ENCODE peak calls at places on chromosome 4, in four cellular contexts. M is caudate nucleus; N is naive thymus-derived CD8-positive, alpha-beta T cell; V is smooth muscle cell of the brain vasculature. G is an unnamed sample.

GRCh38 chr4:675036-675804 is 878 bp downstream of the MYL5 start:
- DNase-seq in N (no peak), V (no peak), M (no peak), G (peak)

GRCh38 chr4:126479709-126480108 is 1153.0 kb upstream of the INTU start:
- DNase-seq in M (no peak), V (no peak), N (no peak), G (no peak)

GRCh38 chr4:51965862-51966261 is 54.3 kb downstream of the LRRC66 start:
- DNase-seq in V (no peak), M (no peak), N (no peak), G (no peak)

GRCh38 chr4:174521800-174522182 is 497 bp downstream of the HPGD start:
- DNase-seq in M (no peak), N (peak), V (no peak), G (peak)

GRCh38 chr4:29304595-29304994 is 1415.6 kb upstream of the PCDH7 start:
- DNase-seq in M (no peak), V (no peak), N (no peak), G (no peak)

GRCh38 chr4:152510349-152511147 is 25.3 kb downstream of the FBXW7 start:
- DNase-seq in N (no peak), M (no peak), V (no peak), G (no peak)

GRCh38 chr4:167105857-167106256 is 128.4 kb downstream of the SPOCK3 start:
- DNase-seq in M (no peak), N (no peak), V (no peak), G (no peak)

GRCh38 chr4:47641755-47642154 is 156.7 kb downstream of the ATP10D start:
- DNase-seq in V (no peak), M (no peak), N (no peak), G (no peak)

GRCh38 chr4:15655223-15656037 is at the start of gene FBXL5:
- DNase-seq in V (peak), M (peak), N (peak), G (peak)

GRCh38 chr4:41095192-41095872 is 119.0 kb downstream of the APBB2 start:
- DNase-seq in N (no peak), V (no peak), M (no peak), G (no peak)

GRCh38 chr4:153933851-153934688 is 145.2 kb upstream of the SFRP2 start:
- DNase-seq in V (no peak), M (no peak), N (no peak), G (no peak)

GRCh38 chr4:101331017-101331416 is 16.3 kb downstream of the PPP3CA start:
- DNase-seq in N (no peak), M (no peak), V (no peak), G (no peak)

GRCh38 chr4:42615131-42615776 is 41.7 kb downstream of the ATP8A1 start:
- DNase-seq in V (no peak), M (no peak), N (no peak), G (no peak)

GRCh38 chr4:173489514-173489913 is 40.5 kb downstream of the HAND2 start:
- DNase-seq in V (no peak), N (no peak), M (no peak), G (no peak)

GRCh38 chr4:7463584-7464258 is 29.0 kb upstream of the PSAPL1 start:
- DNase-seq in M (no peak), V (no peak), N (no peak), G (no peak)

GRCh38 chr4:89998350-89999098 is 103.9 kb downstream of the MMRN1 start:
- DNase-seq in N (no peak), V (no peak), M (no peak), G (no peak)

GRCh38 chr4:2101346-2102044 is 42.4 kb downstream of the NAT8L start:
- DNase-seq in V (no peak), N (no peak), M (no peak), G (no peak)

GRCh38 chr4:24876431-24876830 is 36.4 kb downstream of the CCDC149 start:
- DNase-seq in M (no peak), N (no peak), V (no peak), G (no peak)

GRCh38 chr4:11178433-11178832 is 250.3 kb downstream of the HS3ST1 start:
- DNase-seq in V (no peak), M (no peak), N (no peak), G (no peak)

GRCh38 chr4:76486588-76487276 is 51.7 kb downstream of the SHROOM3 start:
- DNase-seq in M (no peak), N (no peak), V (no peak), G (no peak)

GRCh38 chr4:147736458-147736857 is 4.6 kb downstream of the ARHGAP10 start:
- DNase-seq in N (no peak), V (no peak), M (no peak), G (no peak)